ENCODE peak calls at places on chromosomes 13 and 19, in four cellular contexts. Z is fibroblast of lung, B is IMR-90, T is ascending aorta. K is an unnamed sample.

GRCh38 chr19:412356-413355 is 3.7 kb upstream of the C2CD4C start:
- DNase-seq in Z (no peak), B (no peak), T (no peak), K (peak)

GRCh38 chr13:98741741-98742435 is 10.6 kb downstream of the SLC15A1 start:
- DNase-seq in Z (no peak), B (no peak), T (peak), K (no peak)

GRCh38 chr13:74017301-74018092 is 116.7 kb downstream of the KLF12 start:
- DNase-seq in Z (no peak), B (no peak), T (no peak), K (no peak)

GRCh38 chr19:39160523-39160861 is 34.9 kb downstream of the PAK4 start:
- DNase-seq in Z (peak), B (peak), T (peak), K (no peak)

GRCh38 chr19:18737337-18737953 is 53.7 kb downstream of the COMP start:
- DNase-seq in Z (peak), B (peak), T (no peak), K (no peak)

GRCh38 chr19:13016628-13017305 is 21.5 kb downstream of the NFIX start:
- DNase-seq in Z (no peak), B (no peak), T (no peak), K (no peak)

GRCh38 chr19:6362351-6362801 is 1.0 kb downstream of the CLPP start:
- DNase-seq in Z (no peak), B (no peak), T (no peak), K (no peak)

GRCh38 chr13:39998166-39998565 is 342.7 kb downstream of the COG6 start:
- DNase-seq in Z (no peak), B (no peak), T (no peak), K (no peak)

GRCh38 chr13:46515793-46516192 is 37.2 kb upstream of the LRCH1 start:
- DNase-seq in Z (no peak), B (no peak), T (no peak), K (no peak)

GRCh38 chr19:39963860-39964259 is 7.1 kb upstream of the PSMC4 start:
- DNase-seq in Z (no peak), B (no peak), T (no peak), K (no peak)

GRCh38 chr13:108121406-108121805 is 93.9 kb downstream of the LIG4 start:
- DNase-seq in Z (no peak), B (no peak), T (no peak), K (no peak)

GRCh38 chr19:1254081-1254527 is 5.7 kb downstream of the MIDN start:
- DNase-seq in Z (no peak), B (no peak), T (no peak), K (no peak)

GRCh38 chr19:8935460-8935859 is 74.7 kb downstream of the MUC16 start:
- DNase-seq in Z (peak), B (no peak), T (peak), K (no peak)

GRCh38 chr19:15466851-15467733 is 2.7 kb upstream of the RASAL3 start:
- DNase-seq in Z (peak), B (peak), T (no peak), K (no peak)

GRCh38 chr13:100397627-100398026 is 191.0 kb downstream of the GGACT start:
- DNase-seq in Z (no peak), B (no peak), T (no peak), K (no peak)

GRCh38 chr19:39277598-39277997 is 9.4 kb downstream of the IFNL2 start:
- DNase-seq in Z (no peak), B (no peak), T (no peak), K (peak)

GRCh38 chr19:3586124-3586626 is 897 bp downstream of the GIPC3 start:
- DNase-seq in Z (no peak), B (no peak), T (no peak), K (no peak)
- H3K4me3 ChIP-seq in Z (no peak), B (no peak), T (peak), K (peak)

DNA sequence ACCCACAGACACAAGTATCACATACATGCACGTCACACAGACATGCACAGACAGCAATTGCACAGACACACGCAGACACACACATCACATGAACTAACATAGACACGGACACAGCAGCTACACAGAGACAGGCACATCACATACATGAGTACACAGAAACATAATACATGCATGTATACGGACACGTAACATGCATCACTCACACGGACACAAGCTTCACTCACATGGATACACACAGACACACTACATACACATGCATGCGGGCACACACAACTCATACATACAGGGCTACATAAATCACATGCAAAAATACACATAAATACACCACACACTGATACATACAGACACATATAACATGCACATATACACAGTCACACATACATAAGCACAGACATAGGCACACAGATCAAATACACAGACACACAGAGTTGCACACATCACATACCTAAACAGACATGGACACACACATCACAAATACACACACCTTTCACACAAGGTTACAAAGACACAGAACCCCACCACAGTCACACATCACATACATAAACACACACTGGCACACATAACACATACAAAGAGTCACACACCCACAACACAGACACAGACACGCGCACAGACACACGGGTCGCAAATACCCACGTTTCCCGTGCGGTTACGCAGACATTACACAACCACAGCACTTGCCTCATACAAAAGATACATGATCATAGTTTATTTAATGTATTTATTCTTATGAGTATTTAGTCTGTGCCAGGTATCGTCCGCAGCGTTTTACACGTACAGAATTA is 1.1 kb upstream of the LMTK3 start:
- DNase-seq in Z (no peak), B (no peak), T (no peak), K (no peak)
- H3K4me3 ChIP-seq in Z (no peak), B (no peak), T (peak), K (no peak)

GRCh38 chr19:2462635-2463421 is 6.1 kb upstream of the LMNB2 start:
- DNase-seq in Z (peak), B (peak), T (peak), K (peak)
- H3K4me3 ChIP-seq in Z (peak), B (peak), T (peak), K (peak)

GRCh38 chr13:43061496-43062280 is 38.3 kb downstream of the DNAJC15 start:
- DNase-seq in Z (no peak), B (no peak), T (no peak), K (no peak)

GRCh38 chr13:43057653-43058317 is 34.4 kb downstream of the DNAJC15 start:
- DNase-seq in Z (peak), B (no peak), T (no peak), K (no peak)

GRCh38 chr13:43058318-43058674 is 34.9 kb downstream of the DNAJC15 start:
- DNase-seq in Z (peak), B (peak), T (no peak), K (no peak)

GRCh38 chr13:43054803-43055802 is 31.7 kb downstream of the DNAJC15 start:
- DNase-seq in Z (peak), B (peak), T (no peak), K (no peak)

GRCh38 chr13:43058836-43059235 is 35.5 kb downstream of the DNAJC15 start:
- DNase-seq in Z (peak), B (no peak), T (no peak), K (no peak)
- H3K4me3 ChIP-seq in Z (peak), B (no peak), T (no peak), K (no peak)

GRCh38 chr19:7789447-7789846 is 26.4 kb downstream of the CLEC4M start:
- DNase-seq in Z (no peak), B (no peak), T (no peak), K (no peak)

GRCh38 chr19:7788933-7789323 is 25.9 kb downstream of the CLEC4M start:
- DNase-seq in Z (no peak), B (no peak), T (no peak), K (no peak)

GRCh38 chr19:7787602-7788177 is 24.6 kb downstream of the CLEC4M start:
- DNase-seq in Z (no peak), B (no peak), T (no peak), K (no peak)

GRCh38 chr19:7787141-7787540 is 24.1 kb downstream of the CLEC4M start:
- DNase-seq in Z (no peak), B (no peak), T (no peak), K (no peak)

DNA sequence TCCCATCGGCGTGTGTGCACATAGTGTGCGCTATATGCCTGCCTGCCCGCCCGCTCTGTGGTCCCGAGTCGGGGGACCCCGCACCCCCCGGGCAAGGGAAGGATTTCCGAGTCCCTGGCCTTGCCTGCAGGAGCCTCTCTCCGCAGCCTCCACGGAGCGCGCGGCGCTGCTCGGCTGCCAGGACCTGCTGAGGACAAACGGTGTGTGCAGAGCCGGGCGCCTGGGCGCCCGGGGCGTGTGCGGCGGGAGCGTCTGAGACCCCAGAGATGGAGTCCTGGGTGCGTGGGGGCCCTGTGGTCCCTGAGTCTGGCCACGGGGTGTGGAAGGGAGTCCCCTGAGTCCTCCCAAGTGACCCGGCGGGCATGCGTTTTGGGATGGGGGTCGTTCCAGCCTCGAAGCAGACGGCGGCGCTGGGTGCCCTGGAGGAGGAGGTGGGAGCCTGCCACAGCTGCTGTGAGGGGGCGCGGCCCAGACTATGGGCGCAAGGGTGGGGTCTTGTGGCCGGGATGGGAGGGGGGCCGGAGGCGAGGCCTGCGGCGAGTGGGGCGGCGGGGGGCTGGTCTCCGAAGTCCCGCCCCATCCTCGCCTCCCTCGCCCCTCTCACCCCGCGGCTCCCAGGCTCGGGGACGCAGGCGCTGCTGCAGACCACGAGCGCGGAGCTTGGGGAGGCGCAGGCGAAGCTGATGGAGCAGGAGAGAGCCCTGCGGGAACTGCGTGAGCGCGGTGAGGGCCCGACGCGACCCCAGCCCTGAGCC is 25.3 kb downstream of the CLEC4M start:
- DNase-seq in Z (no peak), B (no peak), T (no peak), K (no peak)
- H3K4me3 ChIP-seq in Z (no peak), B (no peak), T (peak), K (no peak)

GRCh38 chr19:11887618-11888531 is at the start of gene ZNF69:
- DNase-seq in Z (peak), B (peak), T (peak), K (peak)

GRCh38 chr19:11881151-11881800 is 6.3 kb upstream of the ZNF69 start:
- DNase-seq in Z (peak), B (peak), T (no peak), K (peak)

GRCh38 chr19:11890634-11891033 is 3.1 kb downstream of the ZNF69 start:
- DNase-seq in Z (no peak), B (no peak), T (no peak), K (no peak)

DNA sequence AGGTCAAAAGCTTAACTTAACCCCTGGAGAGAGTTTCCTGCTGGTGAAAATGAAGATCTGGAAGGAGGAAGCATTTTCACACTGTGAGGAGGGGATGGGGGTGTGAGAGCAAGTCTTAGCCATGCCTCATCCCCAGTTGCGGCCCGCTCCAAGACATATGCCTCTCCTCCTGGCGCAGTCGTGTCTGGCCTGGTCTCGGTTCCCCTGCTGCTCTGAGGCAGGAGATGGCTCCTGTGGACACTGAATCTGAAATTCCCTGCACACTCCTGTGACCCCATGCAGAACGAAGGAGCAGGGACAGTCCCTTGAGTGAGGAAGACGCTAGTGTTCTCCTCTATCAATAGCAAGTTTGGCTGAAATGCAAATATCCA is 350 bp upstream of the ZNF69 start:
- DNase-seq in Z (peak), B (no peak), T (no peak), K (no peak)
- H3K4me3 ChIP-seq in Z (peak), B (peak), T (peak), K (peak)

K was measured in tibial artery.